ENCODE peak calls at places on chromosome 22, in seven cellular contexts. One of them, this sample, is unnamed.

GRCh38 chr22:25111579-25112517 is 87.8 kb upstream of the CRYBB3 start:
- DNase-seq in NT2/D1: no peak
- DNase-seq in lung microvascular endothelial cell: peak; percentile 29
- DNase-seq in activated gamma-delta T cell treated with anti-CD3 and anti-CD28 coated beads, Interleukin-2, amount 50 U/mL, for 16 hours: no peak
- DNase-seq in hypothalamus: peak; percentile 21
- DNase-seq in NCI-H1436: no peak
- DNase-seq in AG08395: no peak
- DNase-seq in this sample: no peak

GRCh38 chr22:46797355-46797754 is 34.9 kb downstream of the TBC1D22A start:
- DNase-seq in NT2/D1: no peak
- DNase-seq in lung microvascular endothelial cell: peak; percentile 50
- DNase-seq in activated gamma-delta T cell treated with anti-CD3 and anti-CD28 coated beads, Interleukin-2, amount 50 U/mL, for 16 hours: no peak
- DNase-seq in hypothalamus: no peak
- DNase-seq in NCI-H1436: no peak
- DNase-seq in AG08395: no peak
- DNase-seq in this sample: no peak

GRCh38 chr22:23263651-23264555 is 83.6 kb downstream of the BCR start:
- DNase-seq in NT2/D1: no peak
- DNase-seq in lung microvascular endothelial cell: peak; percentile 59
- DNase-seq in activated gamma-delta T cell treated with anti-CD3 and anti-CD28 coated beads, Interleukin-2, amount 50 U/mL, for 16 hours: peak; percentile 45
- DNase-seq in hypothalamus: no peak
- DNase-seq in NCI-H1436: no peak
- DNase-seq in AG08395: no peak
- DNase-seq in this sample: no peak

GRCh38 chr22:18927020-18927419 is 9.1 kb downstream of the PRODH start:
- DNase-seq in NT2/D1: no peak
- DNase-seq in lung microvascular endothelial cell: no peak
- DNase-seq in activated gamma-delta T cell treated with anti-CD3 and anti-CD28 coated beads, Interleukin-2, amount 50 U/mL, for 16 hours: no peak
- DNase-seq in hypothalamus: no peak
- DNase-seq in NCI-H1436: no peak
- DNase-seq in AG08395: no peak
- DNase-seq in this sample: no peak

GRCh38 chr22:46923394-46923793 is 160.9 kb downstream of the TBC1D22A start:
- DNase-seq in NT2/D1: no peak
- DNase-seq in lung microvascular endothelial cell: no peak
- DNase-seq in activated gamma-delta T cell treated with anti-CD3 and anti-CD28 coated beads, Interleukin-2, amount 50 U/mL, for 16 hours: no peak
- DNase-seq in hypothalamus: no peak
- DNase-seq in NCI-H1436: no peak
- DNase-seq in AG08395: no peak
- DNase-seq in this sample: no peak

GRCh38 chr22:19714320-19715252 is at the start of gene SEPTIN5:
- DNase-seq in NT2/D1: no peak
- DNase-seq in lung microvascular endothelial cell: no peak
- DNase-seq in activated gamma-delta T cell treated with anti-CD3 and anti-CD28 coated beads, Interleukin-2, amount 50 U/mL, for 16 hours: no peak
- DNase-seq in hypothalamus: no peak
- DNase-seq in NCI-H1436: no peak
- DNase-seq in AG08395: peak; percentile 41
- DNase-seq in this sample: no peak

GRCh38 chr22:22076937-22077703 is 94.5 kb upstream of the TOP3B start:
- DNase-seq in NT2/D1: no peak
- DNase-seq in lung microvascular endothelial cell: no peak
- DNase-seq in activated gamma-delta T cell treated with anti-CD3 and anti-CD28 coated beads, Interleukin-2, amount 50 U/mL, for 16 hours: no peak
- DNase-seq in hypothalamus: no peak
- DNase-seq in NCI-H1436: no peak
- DNase-seq in AG08395: no peak
- DNase-seq in this sample: no peak

GRCh38 chr22:25053153-25053805 is 100.8 kb downstream of the KIAA1671 start:
- DNase-seq in NT2/D1: no peak
- DNase-seq in lung microvascular endothelial cell: peak; percentile 33
- DNase-seq in activated gamma-delta T cell treated with anti-CD3 and anti-CD28 coated beads, Interleukin-2, amount 50 U/mL, for 16 hours: no peak
- DNase-seq in hypothalamus: no peak
- DNase-seq in NCI-H1436: no peak
- DNase-seq in AG08395: no peak
- DNase-seq in this sample: no peak

GRCh38 chr22:50621948-50622722 is 5.8 kb downstream of the ARSA start:
- DNase-seq in NT2/D1: no peak
- DNase-seq in lung microvascular endothelial cell: no peak
- DNase-seq in activated gamma-delta T cell treated with anti-CD3 and anti-CD28 coated beads, Interleukin-2, amount 50 U/mL, for 16 hours: no peak
- DNase-seq in hypothalamus: no peak
- DNase-seq in NCI-H1436: no peak
- DNase-seq in AG08395: no peak
- DNase-seq in this sample: no peak

GRCh38 chr22:39808087-39808486 is 85.5 kb downstream of the ENTHD1 start:
- DNase-seq in NT2/D1: peak; percentile 9
- DNase-seq in lung microvascular endothelial cell: peak; percentile 39
- DNase-seq in activated gamma-delta T cell treated with anti-CD3 and anti-CD28 coated beads, Interleukin-2, amount 50 U/mL, for 16 hours: peak; percentile 6
- DNase-seq in hypothalamus: no peak
- DNase-seq in NCI-H1436: no peak
- DNase-seq in AG08395: no peak
- DNase-seq in this sample: no peak

GRCh38 chr22:40718250-40719204 is 39.2 kb downstream of the MCHR1 start:
- DNase-seq in NT2/D1: no peak
- DNase-seq in lung microvascular endothelial cell: no peak
- DNase-seq in activated gamma-delta T cell treated with anti-CD3 and anti-CD28 coated beads, Interleukin-2, amount 50 U/mL, for 16 hours: no peak
- DNase-seq in hypothalamus: no peak
- DNase-seq in NCI-H1436: no peak
- DNase-seq in AG08395: no peak
- DNase-seq in this sample: no peak

GRCh38 chr22:29473001-29473400 is 7.0 kb upstream of the NEFH start:
- DNase-seq in NT2/D1: no peak
- DNase-seq in lung microvascular endothelial cell: no peak
- DNase-seq in activated gamma-delta T cell treated with anti-CD3 and anti-CD28 coated beads, Interleukin-2, amount 50 U/mL, for 16 hours: no peak
- DNase-seq in hypothalamus: no peak
- DNase-seq in NCI-H1436: no peak
- DNase-seq in AG08395: no peak
- DNase-seq in this sample: no peak

GRCh38 chr22:20384171-20384570 is 9.8 kb upstream of the ZNF74 start:
- DNase-seq in NT2/D1: no peak
- DNase-seq in lung microvascular endothelial cell: no peak
- DNase-seq in activated gamma-delta T cell treated with anti-CD3 and anti-CD28 coated beads, Interleukin-2, amount 50 U/mL, for 16 hours: no peak
- DNase-seq in hypothalamus: no peak
- DNase-seq in NCI-H1436: no peak
- DNase-seq in AG08395: no peak
- DNase-seq in this sample: no peak

GRCh38 chr22:34702279-34702678 is 363.7 kb upstream of the ISX start:
- DNase-seq in NT2/D1: no peak
- DNase-seq in lung microvascular endothelial cell: no peak
- DNase-seq in activated gamma-delta T cell treated with anti-CD3 and anti-CD28 coated beads, Interleukin-2, amount 50 U/mL, for 16 hours: no peak
- DNase-seq in hypothalamus: no peak
- DNase-seq in NCI-H1436: no peak
- DNase-seq in AG08395: no peak
- DNase-seq in this sample: no peak

GRCh38 chr22:39725351-39726035 is 154.9 kb downstream of the CACNA1I start:
- DNase-seq in NT2/D1: no peak
- DNase-seq in lung microvascular endothelial cell: no peak
- DNase-seq in activated gamma-delta T cell treated with anti-CD3 and anti-CD28 coated beads, Interleukin-2, amount 50 U/mL, for 16 hours: no peak
- DNase-seq in hypothalamus: no peak
- DNase-seq in NCI-H1436: no peak
- DNase-seq in AG08395: no peak
- DNase-seq in this sample: no peak

GRCh38 chr22:39024923-39025322 is 4.0 kb downstream of the APOBEC3D start:
- DNase-seq in NT2/D1: no peak
- DNase-seq in lung microvascular endothelial cell: no peak
- DNase-seq in activated gamma-delta T cell treated with anti-CD3 and anti-CD28 coated beads, Interleukin-2, amount 50 U/mL, for 16 hours: no peak
- DNase-seq in hypothalamus: no peak
- DNase-seq in NCI-H1436: no peak
- DNase-seq in AG08395: no peak
- DNase-seq in this sample: no peak

GRCh38 chr22:31800065-31800464 is 46.2 kb downstream of the DEPDC5 start:
- DNase-seq in NT2/D1: no peak
- DNase-seq in lung microvascular endothelial cell: peak; percentile 31
- DNase-seq in activated gamma-delta T cell treated with anti-CD3 and anti-CD28 coated beads, Interleukin-2, amount 50 U/mL, for 16 hours: no peak
- DNase-seq in hypothalamus: no peak
- DNase-seq in NCI-H1436: no peak
- DNase-seq in AG08395: no peak
- DNase-seq in this sample: no peak

GRCh38 chr22:33823552-33823951 is 96.7 kb downstream of the LARGE1 start:
- DNase-seq in NT2/D1: no peak
- DNase-seq in lung microvascular endothelial cell: no peak
- DNase-seq in activated gamma-delta T cell treated with anti-CD3 and anti-CD28 coated beads, Interleukin-2, amount 50 U/mL, for 16 hours: no peak
- DNase-seq in hypothalamus: no peak
- DNase-seq in NCI-H1436: no peak
- DNase-seq in AG08395: no peak
- DNase-seq in this sample: no peak

GRCh38 chr22:48901324-48901723 is 926.3 kb downstream of the BRD1 start:
- DNase-seq in NT2/D1: no peak
- DNase-seq in lung microvascular endothelial cell: no peak
- DNase-seq in activated gamma-delta T cell treated with anti-CD3 and anti-CD28 coated beads, Interleukin-2, amount 50 U/mL, for 16 hours: no peak
- DNase-seq in hypothalamus: no peak
- DNase-seq in NCI-H1436: no peak
- DNase-seq in AG08395: no peak
- DNase-seq in this sample: no peak

GRCh38 chr22:49979587-49980264 is 19.2 kb downstream of the PIM3 start:
- DNase-seq in NT2/D1: peak; percentile 44
- DNase-seq in lung microvascular endothelial cell: peak; percentile 67
- DNase-seq in activated gamma-delta T cell treated with anti-CD3 and anti-CD28 coated beads, Interleukin-2, amount 50 U/mL, for 16 hours: no peak
- DNase-seq in hypothalamus: no peak
- DNase-seq in NCI-H1436: no peak
- DNase-seq in AG08395: peak; percentile 33
- DNase-seq in this sample: no peak

GRCh38 chr22:48561676-48562075 is 1266.0 kb downstream of the BRD1 start:
- DNase-seq in NT2/D1: no peak
- DNase-seq in lung microvascular endothelial cell: no peak
- DNase-seq in activated gamma-delta T cell treated with anti-CD3 and anti-CD28 coated beads, Interleukin-2, amount 50 U/mL, for 16 hours: no peak
- DNase-seq in hypothalamus: no peak
- DNase-seq in NCI-H1436: no peak
- DNase-seq in AG08395: no peak
- DNase-seq in this sample: no peak

GRCh38 chr22:42720263-42721044 is at the start of gene A4GALT:
- DNase-seq in NT2/D1: no peak
- DNase-seq in lung microvascular endothelial cell: no peak
- DNase-seq in activated gamma-delta T cell treated with anti-CD3 and anti-CD28 coated beads, Interleukin-2, amount 50 U/mL, for 16 hours: no peak
- DNase-seq in hypothalamus: no peak
- DNase-seq in NCI-H1436: no peak
- DNase-seq in AG08395: peak; percentile 72
- DNase-seq in this sample: no peak

GRCh38 chr22:27207907-27208306 is 550.5 kb downstream of the MIAT start:
- DNase-seq in NT2/D1: no peak
- DNase-seq in lung microvascular endothelial cell: no peak
- DNase-seq in activated gamma-delta T cell treated with anti-CD3 and anti-CD28 coated beads, Interleukin-2, amount 50 U/mL, for 16 hours: no peak
- DNase-seq in hypothalamus: no peak
- DNase-seq in NCI-H1436: no peak
- DNase-seq in AG08395: peak; percentile 81
- DNase-seq in this sample: no peak

GRCh38 chr22:47189056-47189916 is 426.8 kb downstream of the TBC1D22A start:
- DNase-seq in NT2/D1: no peak
- DNase-seq in lung microvascular endothelial cell: no peak
- DNase-seq in activated gamma-delta T cell treated with anti-CD3 and anti-CD28 coated beads, Interleukin-2, amount 50 U/mL, for 16 hours: no peak
- DNase-seq in hypothalamus: no peak
- DNase-seq in NCI-H1436: no peak
- DNase-seq in AG08395: no peak
- DNase-seq in this sample: no peak

GRCh38 chr22:43479311-43479710 is 67.5 kb downstream of the MPPED1 start:
- DNase-seq in NT2/D1: no peak
- DNase-seq in lung microvascular endothelial cell: no peak
- DNase-seq in activated gamma-delta T cell treated with anti-CD3 and anti-CD28 coated beads, Interleukin-2, amount 50 U/mL, for 16 hours: no peak
- DNase-seq in hypothalamus: no peak
- DNase-seq in NCI-H1436: no peak
- DNase-seq in AG08395: no peak
- DNase-seq in this sample: no peak

GRCh38 chr22:27930246-27931060 is 11.4 kb upstream of the PITPNB start:
- DNase-seq in NT2/D1: no peak
- DNase-seq in lung microvascular endothelial cell: no peak
- DNase-seq in activated gamma-delta T cell treated with anti-CD3 and anti-CD28 coated beads, Interleukin-2, amount 50 U/mL, for 16 hours: no peak
- DNase-seq in hypothalamus: no peak
- DNase-seq in NCI-H1436: no peak
- DNase-seq in AG08395: no peak
- DNase-seq in this sample: no peak

GRCh38 chr22:45934659-45935341 is 42.2 kb downstream of the WNT7B start:
- DNase-seq in NT2/D1: no peak
- DNase-seq in lung microvascular endothelial cell: peak; percentile 19
- DNase-seq in activated gamma-delta T cell treated with anti-CD3 and anti-CD28 coated beads, Interleukin-2, amount 50 U/mL, for 16 hours: no peak
- DNase-seq in hypothalamus: no peak
- DNase-seq in NCI-H1436: peak; percentile 11
- DNase-seq in AG08395: peak; percentile 83
- DNase-seq in this sample: no peak

GRCh38 chr22:45717787-45718186 is 46.2 kb downstream of the ATXN10 start:
- DNase-seq in NT2/D1: no peak
- DNase-seq in lung microvascular endothelial cell: peak; percentile 45
- DNase-seq in activated gamma-delta T cell treated with anti-CD3 and anti-CD28 coated beads, Interleukin-2, amount 50 U/mL, for 16 hours: no peak
- DNase-seq in hypothalamus: no peak
- DNase-seq in NCI-H1436: no peak
- DNase-seq in AG08395: peak; percentile 61
- DNase-seq in this sample: no peak

GRCh38 chr22:25829237-25829636 is 87.2 kb downstream of the MYO18B start:
- DNase-seq in NT2/D1: no peak
- DNase-seq in lung microvascular endothelial cell: no peak
- DNase-seq in activated gamma-delta T cell treated with anti-CD3 and anti-CD28 coated beads, Interleukin-2, amount 50 U/mL, for 16 hours: no peak
- DNase-seq in hypothalamus: no peak
- DNase-seq in NCI-H1436: no peak
- DNase-seq in AG08395: no peak
- DNase-seq in this sample: no peak

GRCh38 chr22:37742374-37743092 is 45.7 kb downstream of the TRIOBP start:
- DNase-seq in NT2/D1: no peak
- DNase-seq in lung microvascular endothelial cell: peak; percentile 78
- DNase-seq in activated gamma-delta T cell treated with anti-CD3 and anti-CD28 coated beads, Interleukin-2, amount 50 U/mL, for 16 hours: no peak
- DNase-seq in hypothalamus: no peak
- DNase-seq in NCI-H1436: no peak
- DNase-seq in AG08395: peak; percentile 74
- DNase-seq in this sample: no peak

GRCh38 chr22:38262051-38262795 is 10.6 kb downstream of the TMEM184B start:
- DNase-seq in NT2/D1: no peak
- DNase-seq in lung microvascular endothelial cell: peak; percentile 49
- DNase-seq in activated gamma-delta T cell treated with anti-CD3 and anti-CD28 coated beads, Interleukin-2, amount 50 U/mL, for 16 hours: no peak
- DNase-seq in hypothalamus: peak; percentile 56
- DNase-seq in NCI-H1436: no peak
- DNase-seq in AG08395: peak; percentile 34
- DNase-seq in this sample: no peak

GRCh38 chr22:20671409-20672081 is 102.4 kb upstream of the SERPIND1 start:
- DNase-seq in NT2/D1: no peak
- DNase-seq in lung microvascular endothelial cell: no peak
- DNase-seq in activated gamma-delta T cell treated with anti-CD3 and anti-CD28 coated beads, Interleukin-2, amount 50 U/mL, for 16 hours: no peak
- DNase-seq in hypothalamus: no peak
- DNase-seq in NCI-H1436: no peak
- DNase-seq in AG08395: no peak
- DNase-seq in this sample: no peak

GRCh38 chr22:41979423-41980250 is 10.4 kb downstream of the SEPTIN3 start:
- DNase-seq in NT2/D1: no peak
- DNase-seq in lung microvascular endothelial cell: no peak
- DNase-seq in activated gamma-delta T cell treated with anti-CD3 and anti-CD28 coated beads, Interleukin-2, amount 50 U/mL, for 16 hours: no peak
- DNase-seq in hypothalamus: peak; percentile 40
- DNase-seq in NCI-H1436: no peak
- DNase-seq in AG08395: no peak
- DNase-seq in this sample: no peak

GRCh38 chr22:27295605-27296004 is 506.0 kb downstream of the MN1 start:
- DNase-seq in NT2/D1: no peak
- DNase-seq in lung microvascular endothelial cell: no peak
- DNase-seq in activated gamma-delta T cell treated with anti-CD3 and anti-CD28 coated beads, Interleukin-2, amount 50 U/mL, for 16 hours: no peak
- DNase-seq in hypothalamus: no peak
- DNase-seq in NCI-H1436: no peak
- DNase-seq in AG08395: no peak
- DNase-seq in this sample: no peak

GRCh38 chr22:44025171-44026065 is 1.3 kb downstream of the PARVB start:
- DNase-seq in NT2/D1: no peak
- DNase-seq in lung microvascular endothelial cell: peak; percentile 56
- DNase-seq in activated gamma-delta T cell treated with anti-CD3 and anti-CD28 coated beads, Interleukin-2, amount 50 U/mL, for 16 hours: no peak
- DNase-seq in hypothalamus: no peak
- DNase-seq in NCI-H1436: no peak
- DNase-seq in AG08395: no peak
- DNase-seq in this sample: peak; percentile 60

GRCh38 chr22:29882716-29883044 is 294 bp upstream of the MTMR3 start:
- DNase-seq in NT2/D1: no peak
- DNase-seq in lung microvascular endothelial cell: no peak
- DNase-seq in activated gamma-delta T cell treated with anti-CD3 and anti-CD28 coated beads, Interleukin-2, amount 50 U/mL, for 16 hours: no peak
- DNase-seq in hypothalamus: no peak
- DNase-seq in NCI-H1436: no peak
- DNase-seq in AG08395: no peak
- DNase-seq in this sample: no peak